ENCODE peak calls at places on chromosomes 12 and 14, in eight cellular contexts. One of them, this sample, is unnamed.

GRCh38 chr14:60153996-60154395 is 11.2 kb downstream of the DHRS7 start:
- DNase-seq in AML-193: peak
- DNase-seq in caudate nucleus: no peak
- DNase-seq in activated naive CD4-positive, alpha-beta T cell treated with anti-CD3 and anti-CD28 coated beads for 36 hours: no peak
- DNase-seq in NCI-H2029 treated with DMSO at 0.1 percent for 48 hours: no peak
- DNase-seq in immature natural killer cell: peak
- DNase-seq in neural crest cell: no peak
- DNase-seq in non-pigmented ciliary epithelial cell: no peak
- DNase-seq in this sample: no peak

GRCh38 chr12:46661161-46661845 is 164.5 kb downstream of the SLC38A4 start:
- DNase-seq in AML-193: peak
- DNase-seq in caudate nucleus: no peak
- DNase-seq in activated naive CD4-positive, alpha-beta T cell treated with anti-CD3 and anti-CD28 coated beads for 36 hours: peak
- DNase-seq in NCI-H2029 treated with DMSO at 0.1 percent for 48 hours: peak
- DNase-seq in immature natural killer cell: peak
- DNase-seq in neural crest cell: no peak
- DNase-seq in non-pigmented ciliary epithelial cell: peak
- DNase-seq in this sample: peak

GRCh38 chr14:73770977-73771847 is 57.0 kb upstream of the PNMA1 start:
- DNase-seq in AML-193: no peak
- DNase-seq in caudate nucleus: no peak
- DNase-seq in activated naive CD4-positive, alpha-beta T cell treated with anti-CD3 and anti-CD28 coated beads for 36 hours: no peak
- DNase-seq in NCI-H2029 treated with DMSO at 0.1 percent for 48 hours: no peak
- DNase-seq in immature natural killer cell: no peak
- DNase-seq in neural crest cell: no peak
- DNase-seq in non-pigmented ciliary epithelial cell: no peak
- DNase-seq in this sample: no peak

GRCh38 chr14:95519699-95520098 is 3.2 kb upstream of the SYNE3 start:
- DNase-seq in AML-193: peak
- DNase-seq in caudate nucleus: no peak
- DNase-seq in activated naive CD4-positive, alpha-beta T cell treated with anti-CD3 and anti-CD28 coated beads for 36 hours: peak
- DNase-seq in NCI-H2029 treated with DMSO at 0.1 percent for 48 hours: no peak
- DNase-seq in immature natural killer cell: peak
- DNase-seq in neural crest cell: no peak
- DNase-seq in non-pigmented ciliary epithelial cell: no peak
- DNase-seq in this sample: peak

GRCh38 chr14:20707622-20708021 is 19.1 kb downstream of the ANG start:
- DNase-seq in AML-193: no peak
- DNase-seq in caudate nucleus: no peak
- DNase-seq in activated naive CD4-positive, alpha-beta T cell treated with anti-CD3 and anti-CD28 coated beads for 36 hours: no peak
- DNase-seq in NCI-H2029 treated with DMSO at 0.1 percent for 48 hours: no peak
- DNase-seq in immature natural killer cell: no peak
- DNase-seq in neural crest cell: no peak
- DNase-seq in non-pigmented ciliary epithelial cell: no peak
- DNase-seq in this sample: no peak

GRCh38 chr12:89259831-89260230 is 92.5 kb downstream of the DUSP6 start:
- DNase-seq in AML-193: no peak
- DNase-seq in caudate nucleus: no peak
- DNase-seq in activated naive CD4-positive, alpha-beta T cell treated with anti-CD3 and anti-CD28 coated beads for 36 hours: no peak
- DNase-seq in NCI-H2029 treated with DMSO at 0.1 percent for 48 hours: no peak
- DNase-seq in immature natural killer cell: no peak
- DNase-seq in neural crest cell: no peak
- DNase-seq in non-pigmented ciliary epithelial cell: no peak
- DNase-seq in this sample: peak

GRCh38 chr12:65195387-65196055 is 26.1 kb downstream of the LEMD3 start:
- DNase-seq in AML-193: no peak
- DNase-seq in caudate nucleus: no peak
- DNase-seq in activated naive CD4-positive, alpha-beta T cell treated with anti-CD3 and anti-CD28 coated beads for 36 hours: no peak
- DNase-seq in NCI-H2029 treated with DMSO at 0.1 percent for 48 hours: no peak
- DNase-seq in immature natural killer cell: no peak
- DNase-seq in neural crest cell: no peak
- DNase-seq in non-pigmented ciliary epithelial cell: no peak
- DNase-seq in this sample: no peak

GRCh38 chr14:68789798-68790655 is 2.8 kb downstream of the ZFP36L1 start:
- DNase-seq in AML-193: no peak
- DNase-seq in caudate nucleus: no peak
- DNase-seq in activated naive CD4-positive, alpha-beta T cell treated with anti-CD3 and anti-CD28 coated beads for 36 hours: no peak
- DNase-seq in NCI-H2029 treated with DMSO at 0.1 percent for 48 hours: no peak
- DNase-seq in immature natural killer cell: peak
- DNase-seq in neural crest cell: peak
- DNase-seq in non-pigmented ciliary epithelial cell: no peak
- DNase-seq in this sample: peak

GRCh38 chr12:28484157-28484556 is 293.9 kb downstream of the CCDC91 start:
- DNase-seq in AML-193: no peak
- DNase-seq in caudate nucleus: no peak
- DNase-seq in activated naive CD4-positive, alpha-beta T cell treated with anti-CD3 and anti-CD28 coated beads for 36 hours: no peak
- DNase-seq in NCI-H2029 treated with DMSO at 0.1 percent for 48 hours: no peak
- DNase-seq in immature natural killer cell: no peak
- DNase-seq in neural crest cell: no peak
- DNase-seq in non-pigmented ciliary epithelial cell: no peak
- DNase-seq in this sample: no peak

GRCh38 chr12:58314610-58315009 is 373.2 kb downstream of the ATP23 start:
- DNase-seq in AML-193: no peak
- DNase-seq in caudate nucleus: no peak
- DNase-seq in activated naive CD4-positive, alpha-beta T cell treated with anti-CD3 and anti-CD28 coated beads for 36 hours: no peak
- DNase-seq in NCI-H2029 treated with DMSO at 0.1 percent for 48 hours: no peak
- DNase-seq in immature natural killer cell: no peak
- DNase-seq in neural crest cell: no peak
- DNase-seq in non-pigmented ciliary epithelial cell: peak
- DNase-seq in this sample: peak

GRCh38 chr12:54479421-54479820 is 6.0 kb upstream of the GTSF1 start:
- DNase-seq in AML-193: no peak
- DNase-seq in caudate nucleus: no peak
- DNase-seq in activated naive CD4-positive, alpha-beta T cell treated with anti-CD3 and anti-CD28 coated beads for 36 hours: no peak
- DNase-seq in NCI-H2029 treated with DMSO at 0.1 percent for 48 hours: no peak
- DNase-seq in immature natural killer cell: no peak
- DNase-seq in neural crest cell: no peak
- DNase-seq in non-pigmented ciliary epithelial cell: peak
- DNase-seq in this sample: peak

GRCh38 chr12:122834229-122834920 is 882 bp upstream of the HIP1R start:
- DNase-seq in AML-193: no peak
- DNase-seq in caudate nucleus: no peak
- DNase-seq in activated naive CD4-positive, alpha-beta T cell treated with anti-CD3 and anti-CD28 coated beads for 36 hours: peak
- DNase-seq in NCI-H2029 treated with DMSO at 0.1 percent for 48 hours: peak
- DNase-seq in immature natural killer cell: no peak
- DNase-seq in neural crest cell: peak
- DNase-seq in non-pigmented ciliary epithelial cell: no peak
- DNase-seq in this sample: peak

GRCh38 chr14:68884031-68885030 is 91.5 kb upstream of the ZFP36L1 start:
- DNase-seq in AML-193: no peak
- DNase-seq in caudate nucleus: no peak
- DNase-seq in activated naive CD4-positive, alpha-beta T cell treated with anti-CD3 and anti-CD28 coated beads for 36 hours: no peak
- DNase-seq in NCI-H2029 treated with DMSO at 0.1 percent for 48 hours: peak
- DNase-seq in immature natural killer cell: no peak
- DNase-seq in neural crest cell: no peak
- DNase-seq in non-pigmented ciliary epithelial cell: peak
- DNase-seq in this sample: peak

GRCh38 chr12:109169676-109170075 is 53.3 kb downstream of the ACACB start:
- DNase-seq in AML-193: no peak
- DNase-seq in caudate nucleus: no peak
- DNase-seq in activated naive CD4-positive, alpha-beta T cell treated with anti-CD3 and anti-CD28 coated beads for 36 hours: no peak
- DNase-seq in NCI-H2029 treated with DMSO at 0.1 percent for 48 hours: no peak
- DNase-seq in immature natural killer cell: no peak
- DNase-seq in neural crest cell: no peak
- DNase-seq in non-pigmented ciliary epithelial cell: no peak
- DNase-seq in this sample: no peak

GRCh38 chr14:87160964-87161363 is 832.0 kb downstream of the GALC start:
- DNase-seq in AML-193: no peak
- DNase-seq in caudate nucleus: no peak
- DNase-seq in activated naive CD4-positive, alpha-beta T cell treated with anti-CD3 and anti-CD28 coated beads for 36 hours: no peak
- DNase-seq in NCI-H2029 treated with DMSO at 0.1 percent for 48 hours: no peak
- DNase-seq in immature natural killer cell: no peak
- DNase-seq in neural crest cell: no peak
- DNase-seq in non-pigmented ciliary epithelial cell: no peak
- DNase-seq in this sample: no peak

GRCh38 chr14:89827260-89827659 is 127.3 kb downstream of the EFCAB11 start:
- DNase-seq in AML-193: no peak
- DNase-seq in caudate nucleus: no peak
- DNase-seq in activated naive CD4-positive, alpha-beta T cell treated with anti-CD3 and anti-CD28 coated beads for 36 hours: no peak
- DNase-seq in NCI-H2029 treated with DMSO at 0.1 percent for 48 hours: no peak
- DNase-seq in immature natural killer cell: no peak
- DNase-seq in neural crest cell: no peak
- DNase-seq in non-pigmented ciliary epithelial cell: no peak
- DNase-seq in this sample: no peak

GRCh38 chr12:96237465-96238077 is 43.4 kb downstream of the ELK3 start:
- DNase-seq in AML-193: peak
- DNase-seq in caudate nucleus: no peak
- DNase-seq in activated naive CD4-positive, alpha-beta T cell treated with anti-CD3 and anti-CD28 coated beads for 36 hours: peak
- DNase-seq in NCI-H2029 treated with DMSO at 0.1 percent for 48 hours: no peak
- DNase-seq in immature natural killer cell: peak
- DNase-seq in neural crest cell: no peak
- DNase-seq in non-pigmented ciliary epithelial cell: peak
- DNase-seq in this sample: peak

GRCh38 chr12:12696562-12697383 is 790 bp upstream of the GPR19 start:
- DNase-seq in AML-193: peak
- DNase-seq in caudate nucleus: peak
- DNase-seq in activated naive CD4-positive, alpha-beta T cell treated with anti-CD3 and anti-CD28 coated beads for 36 hours: peak
- DNase-seq in NCI-H2029 treated with DMSO at 0.1 percent for 48 hours: peak
- DNase-seq in immature natural killer cell: peak
- DNase-seq in neural crest cell: peak
- DNase-seq in non-pigmented ciliary epithelial cell: no peak
- DNase-seq in this sample: peak

GRCh38 chr14:105223260-105223659 is 25.1 kb upstream of the BTBD6 start:
- DNase-seq in AML-193: no peak
- DNase-seq in caudate nucleus: no peak
- DNase-seq in activated naive CD4-positive, alpha-beta T cell treated with anti-CD3 and anti-CD28 coated beads for 36 hours: no peak
- DNase-seq in NCI-H2029 treated with DMSO at 0.1 percent for 48 hours: no peak
- DNase-seq in immature natural killer cell: no peak
- DNase-seq in neural crest cell: no peak
- DNase-seq in non-pigmented ciliary epithelial cell: peak
- DNase-seq in this sample: no peak

GRCh38 chr12:105804591-105805265 is 334.0 kb downstream of the NUAK1 start:
- DNase-seq in AML-193: no peak
- DNase-seq in caudate nucleus: no peak
- DNase-seq in activated naive CD4-positive, alpha-beta T cell treated with anti-CD3 and anti-CD28 coated beads for 36 hours: no peak
- DNase-seq in NCI-H2029 treated with DMSO at 0.1 percent for 48 hours: no peak
- DNase-seq in immature natural killer cell: no peak
- DNase-seq in neural crest cell: no peak
- DNase-seq in non-pigmented ciliary epithelial cell: no peak
- DNase-seq in this sample: no peak

GRCh38 chr12:123741937-123742572 is 20.0 kb upstream of the DNAH10 start:
- DNase-seq in AML-193: no peak
- DNase-seq in caudate nucleus: no peak
- DNase-seq in activated naive CD4-positive, alpha-beta T cell treated with anti-CD3 and anti-CD28 coated beads for 36 hours: no peak
- DNase-seq in NCI-H2029 treated with DMSO at 0.1 percent for 48 hours: no peak
- DNase-seq in immature natural killer cell: peak
- DNase-seq in neural crest cell: no peak
- DNase-seq in non-pigmented ciliary epithelial cell: no peak
- DNase-seq in this sample: no peak

GRCh38 chr14:49754570-49755097 is 13.3 kb upstream of the KLHDC2 start:
- DNase-seq in AML-193: no peak
- DNase-seq in caudate nucleus: no peak
- DNase-seq in activated naive CD4-positive, alpha-beta T cell treated with anti-CD3 and anti-CD28 coated beads for 36 hours: no peak
- DNase-seq in NCI-H2029 treated with DMSO at 0.1 percent for 48 hours: no peak
- DNase-seq in immature natural killer cell: no peak
- DNase-seq in neural crest cell: no peak
- DNase-seq in non-pigmented ciliary epithelial cell: no peak
- DNase-seq in this sample: no peak

GRCh38 chr14:29705801-29706200 is 221.8 kb downstream of the PRKD1 start:
- DNase-seq in AML-193: no peak
- DNase-seq in caudate nucleus: no peak
- DNase-seq in activated naive CD4-positive, alpha-beta T cell treated with anti-CD3 and anti-CD28 coated beads for 36 hours: no peak
- DNase-seq in NCI-H2029 treated with DMSO at 0.1 percent for 48 hours: no peak
- DNase-seq in immature natural killer cell: no peak
- DNase-seq in neural crest cell: no peak
- DNase-seq in non-pigmented ciliary epithelial cell: no peak
- DNase-seq in this sample: no peak

GRCh38 chr12:1607940-1608782 is 13.8 kb upstream of the FBXL14 start:
- DNase-seq in AML-193: peak
- DNase-seq in caudate nucleus: no peak
- DNase-seq in activated naive CD4-positive, alpha-beta T cell treated with anti-CD3 and anti-CD28 coated beads for 36 hours: no peak
- DNase-seq in NCI-H2029 treated with DMSO at 0.1 percent for 48 hours: no peak
- DNase-seq in immature natural killer cell: no peak
- DNase-seq in neural crest cell: no peak
- DNase-seq in non-pigmented ciliary epithelial cell: no peak
- DNase-seq in this sample: no peak

GRCh38 chr14:24274101-24274543 is 2.7 kb upstream of the RABGGTA start:
- DNase-seq in AML-193: peak
- DNase-seq in caudate nucleus: no peak
- DNase-seq in activated naive CD4-positive, alpha-beta T cell treated with anti-CD3 and anti-CD28 coated beads for 36 hours: peak
- DNase-seq in NCI-H2029 treated with DMSO at 0.1 percent for 48 hours: no peak
- DNase-seq in immature natural killer cell: no peak
- DNase-seq in neural crest cell: no peak
- DNase-seq in non-pigmented ciliary epithelial cell: no peak
- DNase-seq in this sample: no peak

GRCh38 chr12:8605057-8605456 is 7.6 kb downstream of the AICDA start:
- DNase-seq in AML-193: no peak
- DNase-seq in caudate nucleus: no peak
- DNase-seq in activated naive CD4-positive, alpha-beta T cell treated with anti-CD3 and anti-CD28 coated beads for 36 hours: no peak
- DNase-seq in NCI-H2029 treated with DMSO at 0.1 percent for 48 hours: no peak
- DNase-seq in immature natural killer cell: no peak
- DNase-seq in neural crest cell: no peak
- DNase-seq in non-pigmented ciliary epithelial cell: no peak
- DNase-seq in this sample: no peak

GRCh38 chr12:632102-632696 is 31.0 kb downstream of the NINJ2 start:
- DNase-seq in AML-193: no peak
- DNase-seq in caudate nucleus: no peak
- DNase-seq in activated naive CD4-positive, alpha-beta T cell treated with anti-CD3 and anti-CD28 coated beads for 36 hours: no peak
- DNase-seq in NCI-H2029 treated with DMSO at 0.1 percent for 48 hours: peak
- DNase-seq in immature natural killer cell: no peak
- DNase-seq in neural crest cell: no peak
- DNase-seq in non-pigmented ciliary epithelial cell: peak
- DNase-seq in this sample: peak

GRCh38 chr12:79046021-79046420 is 181.4 kb downstream of the SYT1 start:
- DNase-seq in AML-193: no peak
- DNase-seq in caudate nucleus: no peak
- DNase-seq in activated naive CD4-positive, alpha-beta T cell treated with anti-CD3 and anti-CD28 coated beads for 36 hours: no peak
- DNase-seq in NCI-H2029 treated with DMSO at 0.1 percent for 48 hours: no peak
- DNase-seq in immature natural killer cell: no peak
- DNase-seq in neural crest cell: no peak
- DNase-seq in non-pigmented ciliary epithelial cell: no peak
- DNase-seq in this sample: no peak

GRCh38 chr12:31277081-31277480 is 48.9 kb downstream of the SINHCAF start:
- DNase-seq in AML-193: no peak
- DNase-seq in caudate nucleus: no peak
- DNase-seq in activated naive CD4-positive, alpha-beta T cell treated with anti-CD3 and anti-CD28 coated beads for 36 hours: no peak
- DNase-seq in NCI-H2029 treated with DMSO at 0.1 percent for 48 hours: no peak
- DNase-seq in immature natural killer cell: no peak
- DNase-seq in neural crest cell: no peak
- DNase-seq in non-pigmented ciliary epithelial cell: no peak
- DNase-seq in this sample: no peak

GRCh38 chr12:52611080-52611468 is 7.3 kb downstream of the KRT73 start:
- DNase-seq in AML-193: no peak
- DNase-seq in caudate nucleus: no peak
- DNase-seq in activated naive CD4-positive, alpha-beta T cell treated with anti-CD3 and anti-CD28 coated beads for 36 hours: peak
- DNase-seq in NCI-H2029 treated with DMSO at 0.1 percent for 48 hours: no peak
- DNase-seq in immature natural killer cell: no peak
- DNase-seq in neural crest cell: no peak
- DNase-seq in non-pigmented ciliary epithelial cell: no peak
- DNase-seq in this sample: no peak

GRCh38 chr12:46977976-46978375 is 101.4 kb upstream of the PCED1B start:
- DNase-seq in AML-193: no peak
- DNase-seq in caudate nucleus: no peak
- DNase-seq in activated naive CD4-positive, alpha-beta T cell treated with anti-CD3 and anti-CD28 coated beads for 36 hours: no peak
- DNase-seq in NCI-H2029 treated with DMSO at 0.1 percent for 48 hours: no peak
- DNase-seq in immature natural killer cell: no peak
- DNase-seq in neural crest cell: no peak
- DNase-seq in non-pigmented ciliary epithelial cell: no peak
- DNase-seq in this sample: no peak

GRCh38 chr12:6792522-6793201 is 3.3 kb downstream of the CD4 start:
- DNase-seq in AML-193: peak
- DNase-seq in caudate nucleus: no peak
- DNase-seq in activated naive CD4-positive, alpha-beta T cell treated with anti-CD3 and anti-CD28 coated beads for 36 hours: peak
- DNase-seq in NCI-H2029 treated with DMSO at 0.1 percent for 48 hours: no peak
- DNase-seq in immature natural killer cell: no peak
- DNase-seq in neural crest cell: peak
- DNase-seq in non-pigmented ciliary epithelial cell: no peak
- DNase-seq in this sample: no peak

GRCh38 chr14:81472096-81472800 is 61.4 kb downstream of the SEL1L start:
- DNase-seq in AML-193: no peak
- DNase-seq in caudate nucleus: no peak
- DNase-seq in activated naive CD4-positive, alpha-beta T cell treated with anti-CD3 and anti-CD28 coated beads for 36 hours: no peak
- DNase-seq in NCI-H2029 treated with DMSO at 0.1 percent for 48 hours: no peak
- DNase-seq in immature natural killer cell: no peak
- DNase-seq in neural crest cell: no peak
- DNase-seq in non-pigmented ciliary epithelial cell: no peak
- DNase-seq in this sample: no peak

GRCh38 chr12:98456583-98457573 is 58.5 kb upstream of the TMPO start:
- DNase-seq in AML-193: no peak
- DNase-seq in caudate nucleus: no peak
- DNase-seq in activated naive CD4-positive, alpha-beta T cell treated with anti-CD3 and anti-CD28 coated beads for 36 hours: peak
- DNase-seq in NCI-H2029 treated with DMSO at 0.1 percent for 48 hours: no peak
- DNase-seq in immature natural killer cell: peak
- DNase-seq in neural crest cell: peak
- DNase-seq in non-pigmented ciliary epithelial cell: no peak
- DNase-seq in this sample: peak